ENCODE peak calls at places on chromosome 16, in four cellular contexts. One of them, this sample, is unnamed.

GRCh38 chr16:68372806-68373205 is 62.0 kb downstream of the PRMT7 start:
- DNase-seq in mucosa of descending colon: no peak
- DNase-seq in esophagus muscularis mucosa: no peak
- DNase-seq in pancreas: no peak
- DNase-seq in this sample: no peak

GRCh38 chr16:31380201-31380600 is 12.9 kb upstream of the ITGAD start:
- DNase-seq in pancreas: no peak
- DNase-seq in esophagus muscularis mucosa: no peak
- DNase-seq in mucosa of descending colon: no peak
- DNase-seq in this sample: no peak

GRCh38 chr16:87392823-87393679 is 915 bp downstream of the MAP1LC3B start:
- DNase-seq in pancreas: peak; percentile 77
- DNase-seq in mucosa of descending colon: peak; percentile 76
- DNase-seq in esophagus muscularis mucosa: no peak
- DNase-seq in this sample: peak; percentile 57

GRCh38 chr16:85460983-85461813 is 151.9 kb upstream of the GSE1 start:
- DNase-seq in esophagus muscularis mucosa: no peak
- DNase-seq in pancreas: peak; percentile 57
- DNase-seq in mucosa of descending colon: no peak
- DNase-seq in this sample: peak; percentile 31

GRCh38 chr16:15598648-15599190 is 44.2 kb downstream of the MARF1 start:
- DNase-seq in esophagus muscularis mucosa: no peak
- DNase-seq in pancreas: no peak
- DNase-seq in mucosa of descending colon: no peak
- DNase-seq in this sample: no peak

GRCh38 chr16:80611930-80612327 is 71.1 kb downstream of the DYNLRB2 start:
- DNase-seq in pancreas: no peak
- DNase-seq in mucosa of descending colon: no peak
- DNase-seq in esophagus muscularis mucosa: no peak
- DNase-seq in this sample: no peak

GRCh38 chr16:87344931-87345631 is 27.9 kb upstream of the C16orf95 start:
- DNase-seq in esophagus muscularis mucosa: no peak
- DNase-seq in mucosa of descending colon: peak; percentile 73
- DNase-seq in pancreas: no peak
- DNase-seq in this sample: no peak

GRCh38 chr16:69921125-69921524 is 30.0 kb upstream of the CLEC18A start:
- DNase-seq in esophagus muscularis mucosa: no peak
- DNase-seq in pancreas: no peak
- DNase-seq in mucosa of descending colon: no peak
- DNase-seq in this sample: no peak

GRCh38 chr16:23668873-23669272 is 9.8 kb upstream of the PLK1 start:
- DNase-seq in mucosa of descending colon: no peak
- DNase-seq in esophagus muscularis mucosa: no peak
- DNase-seq in pancreas: no peak
- DNase-seq in this sample: no peak

GRCh38 chr16:9098377-9099090 is 7.1 kb downstream of the HAPSTR1 start:
- DNase-seq in pancreas: no peak
- DNase-seq in mucosa of descending colon: no peak
- DNase-seq in esophagus muscularis mucosa: no peak
- DNase-seq in this sample: no peak

GRCh38 chr16:24771132-24771778 is 41.8 kb downstream of the TNRC6A start:
- DNase-seq in pancreas: no peak
- DNase-seq in mucosa of descending colon: no peak
- DNase-seq in esophagus muscularis mucosa: no peak
- DNase-seq in this sample: no peak

GRCh38 chr16:70534949-70535348 is 11.3 kb downstream of the SF3B3 start:
- DNase-seq in esophagus muscularis mucosa: no peak
- DNase-seq in mucosa of descending colon: no peak
- DNase-seq in pancreas: no peak
- DNase-seq in this sample: no peak

GRCh38 chr16:10138881-10139280 is 43.3 kb downstream of the GRIN2A start:
- DNase-seq in esophagus muscularis mucosa: no peak
- DNase-seq in pancreas: no peak
- DNase-seq in mucosa of descending colon: no peak
- DNase-seq in this sample: no peak

DNA sequence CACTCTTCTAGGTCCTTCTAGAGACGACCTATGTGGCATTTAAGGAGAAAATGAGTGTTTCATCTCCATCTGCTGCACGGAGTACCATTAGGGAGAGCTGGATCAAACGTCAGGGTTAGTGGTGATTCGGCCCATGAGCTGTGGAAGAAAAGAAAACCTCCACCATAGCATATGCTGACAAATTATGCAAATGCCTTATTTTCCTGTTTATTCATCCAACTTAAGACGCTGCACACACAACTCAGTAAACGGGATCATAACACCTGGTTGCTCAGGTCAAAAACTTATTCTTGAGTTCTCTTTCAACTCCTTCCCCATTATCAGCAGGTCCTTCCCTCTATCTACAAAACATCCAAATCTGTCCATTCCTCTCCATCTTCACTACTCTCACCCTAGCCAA is 1.3 kb upstream of the MOSMO start:
- DNase-seq in mucosa of descending colon: no peak
- DNase-seq in pancreas: no peak
- DNase-seq in esophagus muscularis mucosa: no peak
- DNase-seq in this sample: no peak
- H3K4me3 ChIP-seq in mucosa of descending colon: no peak overlapping the region
- H3K4me3 ChIP-seq in pancreas: no peak overlapping the region
- H3K4me3 ChIP-seq in esophagus muscularis mucosa: no peak overlapping the region
- H3K4me3 ChIP-seq in this sample: peak overlapping the region; percentile 95

GRCh38 chr16:35182943-35183550 is 1723.6 kb downstream of the TP53TG3F start:
- DNase-seq in esophagus muscularis mucosa: peak; percentile 82
- DNase-seq in pancreas: no peak
- DNase-seq in mucosa of descending colon: no peak
- DNase-seq in this sample: no peak

GRCh38 chr16:35180970-35181369 is 1721.6 kb downstream of the TP53TG3F start:
- DNase-seq in esophagus muscularis mucosa: peak; percentile 75
- DNase-seq in pancreas: no peak
- DNase-seq in mucosa of descending colon: no peak
- DNase-seq in this sample: no peak

GRCh38 chr16:35184356-35184870 is 1725.0 kb downstream of the TP53TG3F start:
- DNase-seq in pancreas: no peak
- DNase-seq in mucosa of descending colon: peak; percentile 17
- DNase-seq in esophagus muscularis mucosa: peak; percentile 62
- DNase-seq in this sample: no peak

GRCh38 chr16:35182043-35182677 is 1722.7 kb downstream of the TP53TG3F start:
- DNase-seq in pancreas: no peak
- DNase-seq in mucosa of descending colon: no peak
- DNase-seq in esophagus muscularis mucosa: peak; percentile 88
- DNase-seq in this sample: no peak

DNA sequence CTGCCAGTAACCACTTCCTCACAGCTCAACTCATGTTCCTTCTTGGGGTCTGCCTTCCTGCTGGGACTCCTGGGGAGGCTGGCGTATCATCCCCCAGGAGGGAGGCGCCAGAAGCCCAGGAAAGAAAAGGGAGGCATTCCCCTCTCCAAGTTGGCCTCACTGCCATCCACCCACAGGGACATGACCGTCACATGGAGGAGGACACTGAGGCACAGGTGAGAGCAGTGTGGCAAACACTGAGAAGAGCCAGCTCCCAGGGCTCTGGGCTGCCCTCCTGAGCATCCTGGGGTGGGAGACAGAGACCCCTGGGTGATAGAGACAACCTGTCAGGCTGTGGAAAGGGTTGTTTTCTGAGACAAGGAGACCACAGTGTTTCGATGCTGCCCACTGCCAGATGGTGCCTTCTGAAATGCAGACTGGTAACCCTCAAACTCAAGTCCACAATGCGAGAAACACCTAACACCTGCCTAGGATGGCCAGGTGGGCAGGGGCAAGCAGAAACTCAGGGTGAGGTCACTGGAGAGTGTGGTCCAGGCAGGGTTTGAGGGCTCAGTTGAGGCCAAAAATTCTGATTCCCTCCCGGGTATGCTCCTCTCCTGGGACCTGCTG is 1722.1 kb downstream of the TP53TG3F start:
- DNase-seq in esophagus muscularis mucosa: peak; percentile 39
- DNase-seq in mucosa of descending colon: no peak
- DNase-seq in pancreas: no peak
- DNase-seq in this sample: no peak
- H3K9me3 ChIP-seq in esophagus muscularis mucosa: no peaks in the 10 kb centered on the region
- H3K9me3 ChIP-seq in mucosa of descending colon: peaks cover 52% of the 10 kb centered on the region
- H3K9me3 ChIP-seq in pancreas: no peaks in the 10 kb centered on the region
- H3K9me3 ChIP-seq in this sample: no peaks in the 10 kb centered on the region

GRCh38 chr16:2966803-2967184 is 2.4 kb upstream of the PAQR4 start:
- DNase-seq in mucosa of descending colon: peak; percentile 73
- DNase-seq in esophagus muscularis mucosa: no peak
- DNase-seq in pancreas: peak; percentile 74
- DNase-seq in this sample: no peak
- H3K4me3 ChIP-seq in mucosa of descending colon: no peak overlapping the region
- H3K4me3 ChIP-seq in esophagus muscularis mucosa: peak overlapping the region; percentile 37
- H3K4me3 ChIP-seq in pancreas: peak overlapping the region; percentile 35
- H3K4me3 ChIP-seq in this sample: no peak overlapping the region

DNA sequence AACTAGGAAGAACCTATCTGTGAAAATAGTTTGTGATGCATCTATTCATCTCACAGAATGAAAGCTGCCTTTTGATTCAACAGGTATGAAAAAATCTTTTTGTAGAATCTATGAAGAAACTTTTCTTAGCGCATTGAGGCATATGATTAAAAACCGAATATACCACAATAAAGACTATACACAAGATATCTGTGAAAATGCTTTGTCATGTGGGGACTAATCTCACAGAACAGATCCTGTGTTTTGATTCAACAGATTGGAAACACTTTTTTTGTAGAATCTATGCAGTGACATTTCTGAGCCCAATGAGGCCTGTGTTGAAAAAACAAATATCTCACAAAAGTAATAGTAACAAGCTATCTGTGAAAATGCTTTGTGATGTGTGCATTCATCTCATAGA is 2247.5 kb downstream of the TP53TG3F start:
- DNase-seq in mucosa of descending colon: no peak
- DNase-seq in pancreas: no peak
- DNase-seq in esophagus muscularis mucosa: no peak
- DNase-seq in this sample: no peak
- H3K9me3 ChIP-seq in mucosa of descending colon: peaks cover 84% of the 10 kb centered on the region
- H3K9me3 ChIP-seq in pancreas: no peaks in the 10 kb centered on the region
- H3K9me3 ChIP-seq in esophagus muscularis mucosa: peaks cover 10% of the 10 kb centered on the region
- H3K9me3 ChIP-seq in this sample: no peaks in the 10 kb centered on the region

DNA sequence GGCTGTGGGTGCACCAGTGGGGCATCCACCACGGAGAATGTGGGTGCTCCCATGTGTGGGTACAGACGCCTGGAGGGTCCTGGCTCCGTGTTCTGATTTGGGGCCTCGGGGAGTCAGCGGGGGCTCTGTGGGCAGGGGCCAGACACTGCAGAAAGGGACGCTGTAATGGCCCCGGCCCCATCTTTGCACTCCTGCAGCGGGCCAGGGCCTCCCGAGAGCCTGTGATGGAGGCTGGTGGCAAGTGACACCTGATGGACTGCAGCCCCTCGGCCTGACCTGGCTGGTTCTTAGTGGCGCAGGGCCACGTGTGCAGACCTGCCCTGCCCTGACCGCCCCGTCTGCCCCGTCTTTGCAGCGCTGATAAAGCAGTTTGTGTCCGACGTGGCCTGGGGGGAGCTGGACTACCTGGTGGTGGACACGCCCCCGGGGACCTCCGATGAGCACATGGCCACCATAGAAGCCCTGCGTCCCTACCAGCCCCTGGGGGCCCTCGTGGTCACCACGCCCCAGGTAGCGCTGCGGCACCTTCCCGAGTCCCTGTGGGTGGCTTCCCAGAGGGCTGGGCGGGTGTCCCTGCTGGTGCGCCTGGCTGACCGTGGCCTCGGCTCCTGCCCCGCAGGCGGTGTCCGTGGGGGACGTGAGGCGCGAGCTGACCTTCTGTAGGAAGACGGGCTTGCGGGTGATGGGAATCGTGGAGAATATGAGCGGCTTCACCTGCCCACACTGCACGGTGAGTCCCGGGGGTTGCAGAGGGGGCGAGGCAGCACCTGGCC is 4.7 kb downstream of the NUBP2 start:
- DNase-seq in esophagus muscularis mucosa: no peak
- DNase-seq in mucosa of descending colon: no peak
- DNase-seq in pancreas: no peak
- DNase-seq in this sample: no peak
- H3K4me3 ChIP-seq in esophagus muscularis mucosa: no peak overlapping the region
- H3K4me3 ChIP-seq in mucosa of descending colon: no peak overlapping the region
- H3K4me3 ChIP-seq in pancreas: no peak overlapping the region
- H3K4me3 ChIP-seq in this sample: no peak overlapping the region

GRCh38 chr16:35841632-35842031 is 2382.2 kb downstream of the TP53TG3F start:
- DNase-seq in pancreas: no peak
- DNase-seq in esophagus muscularis mucosa: no peak
- DNase-seq in mucosa of descending colon: no peak
- DNase-seq in this sample: no peak
- H3K9me3 ChIP-seq in pancreas: no peaks in the 10 kb centered on the region
- H3K9me3 ChIP-seq in esophagus muscularis mucosa: no peaks in the 10 kb centered on the region
- H3K9me3 ChIP-seq in mucosa of descending colon: peaks cover 66% of the 10 kb centered on the region
- H3K9me3 ChIP-seq in this sample: no peaks in the 10 kb centered on the region

GRCh38 chr16:5383737-5384136 is 286.1 kb upstream of the EEF2KMT start:
- DNase-seq in esophagus muscularis mucosa: no peak
- DNase-seq in pancreas: no peak
- DNase-seq in mucosa of descending colon: no peak
- DNase-seq in this sample: no peak
- H3K4me3 ChIP-seq in esophagus muscularis mucosa: no peak overlapping the region
- H3K4me3 ChIP-seq in pancreas: no peak overlapping the region
- H3K4me3 ChIP-seq in mucosa of descending colon: no peak overlapping the region
- H3K4me3 ChIP-seq in this sample: no peak overlapping the region

This sample was measured in Caco-2.